ENCODE peak calls at places on chromosomes 5 and 9, in five cellular contexts. F, C, S, U and J are unnamed samples. For H3K9me3 and H3K4me1, the result is how much of the 10 kb centered on the place peaks cover.

GRCh38 chr9:125743687-125744428 is 3.3 kb upstream of the PBX3 start:
- DNase-seq in F (no peak), C (no peak), S (no peak), U (no peak), J (no peak)

GRCh38 chr5:13662646-13663045 is 281.8 kb downstream of the DNAH5 start:
- DNase-seq in F (no peak), C (no peak), S (peak), U (no peak), J (no peak)

GRCh38 chr9:105445203-105445881 is 2.5 kb upstream of the FSD1L start:
- DNase-seq in F (no peak), C (no peak), S (no peak), U (no peak), J (no peak)

GRCh38 chr9:28177142-28177541 is 603.9 kb upstream of the C9orf72 start:
- DNase-seq in F (no peak), C (no peak), S (no peak), U (no peak), J (no peak)

GRCh38 chr5:59587489-59588337 is 305.8 kb downstream of the PDE4D start:
- DNase-seq in F (no peak), C (no peak), S (peak), U (peak), J (no peak)

GRCh38 chr5:146762830-146763229 is 115.7 kb downstream of the PPP2R2B start:
- DNase-seq in F (no peak), C (no peak), S (no peak), U (no peak), J (no peak)

GRCh38 chr5:128199104-128199503 is 115.5 kb downstream of the SLC12A2 start:
- DNase-seq in F (no peak), C (no peak), S (peak), U (peak), J (no peak)

GRCh38 chr5:73387630-73388370 is 60.8 kb downstream of the FOXD1 start:
- DNase-seq in F (peak), C (no peak), S (no peak), U (peak), J (no peak)

GRCh38 chr9:70594546-70594945 is 180.1 kb upstream of the KLF9 start:
- DNase-seq in F (no peak), C (no peak), S (no peak), U (peak), J (no peak)

GRCh38 chr5:133048993-133049725 is 2.7 kb upstream of the HSPA4 start:
- DNase-seq in F (no peak), C (no peak), S (no peak), U (no peak), J (no peak)

GRCh38 chr5:179319123-179319522 is 26.1 kb downstream of the ADAMTS2 start:
- DNase-seq in F (no peak), C (no peak), S (no peak), U (no peak), J (no peak)

GRCh38 chr9:20940447-20941176 is 90.8 kb downstream of the HACD4 start:
- DNase-seq in F (no peak), C (no peak), S (no peak), U (no peak), J (no peak)

GRCh38 chr5:138138949-138139775 is at the start of gene NME5:
- DNase-seq in F (no peak), C (no peak), S (peak), U (peak), J (no peak)

GRCh38 chr9:121651295-121652036 is at the start of gene DAB2IP:
- DNase-seq in F (no peak), C (no peak), S (peak), U (peak), J (no peak)

GRCh38 chr9:133874061-133874638 is 118.0 kb downstream of the VAV2 start:
- DNase-seq in F (no peak), C (no peak), S (peak), U (no peak), J (no peak)

GRCh38 chr5:83547156-83547555 is 75.6 kb downstream of the VCAN start:
- DNase-seq in F (no peak), C (no peak), S (no peak), U (no peak), J (no peak)

GRCh38 chr5:174744896-174745295 is 20.5 kb downstream of the MSX2 start:
- DNase-seq in F (no peak), C (no peak), S (no peak), U (no peak), J (no peak)

GRCh38 chr5:37034955-37035354 is 158.4 kb downstream of the NIPBL start:
- DNase-seq in F (no peak), C (no peak), S (no peak), U (no peak), J (no peak)

GRCh38 chr9:117704597-117704996 is 394 bp downstream of the TLR4 start:
- DNase-seq in F (no peak), C (no peak), S (no peak), U (no peak), J (no peak)

GRCh38 chr9:5554254-5554653 is 43.9 kb downstream of the PDCD1LG2 start:
- DNase-seq in F (no peak), C (no peak), S (no peak), U (no peak), J (no peak)

GRCh38 chr5:148905541-148905940 is 79.1 kb downstream of the ADRB2 start:
- DNase-seq in F (no peak), C (no peak), S (no peak), U (no peak), J (no peak)

GRCh38 chr9:136080716-136081112 is 14.4 kb downstream of the NACC2 start:
- DNase-seq in F (no peak), C (no peak), S (no peak), U (no peak), J (no peak)

GRCh38 chr9:97851450-97851883 is 1.6 kb upstream of the FOXE1 start:
- DNase-seq in F (no peak), C (no peak), S (no peak), U (no peak), J (no peak)

GRCh38 chr5:31537856-31538255 is 5.8 kb downstream of the C5orf22 start:
- DNase-seq in F (no peak), C (no peak), S (no peak), U (no peak), J (no peak)

GRCh38 chr9:136105398-136106135 is 10.5 kb upstream of the NACC2 start:
- DNase-seq in F (no peak), C (no peak), S (no peak), U (peak), J (no peak)

GRCh38 chr5:113167985-113168384 is 191.4 kb downstream of the DCP2 start:
- DNase-seq in F (no peak), C (no peak), S (no peak), U (no peak), J (no peak)

GRCh38 chr5:59609501-59610265 is 283.8 kb downstream of the PDE4D start:
- DNase-seq in F (no peak), C (no peak), S (no peak), U (peak), J (no peak)

GRCh38 chr5:42514759-42515158 is 91.5 kb downstream of the GHR start:
- DNase-seq in F (no peak), C (no peak), S (peak), U (no peak), J (no peak)

DNA sequence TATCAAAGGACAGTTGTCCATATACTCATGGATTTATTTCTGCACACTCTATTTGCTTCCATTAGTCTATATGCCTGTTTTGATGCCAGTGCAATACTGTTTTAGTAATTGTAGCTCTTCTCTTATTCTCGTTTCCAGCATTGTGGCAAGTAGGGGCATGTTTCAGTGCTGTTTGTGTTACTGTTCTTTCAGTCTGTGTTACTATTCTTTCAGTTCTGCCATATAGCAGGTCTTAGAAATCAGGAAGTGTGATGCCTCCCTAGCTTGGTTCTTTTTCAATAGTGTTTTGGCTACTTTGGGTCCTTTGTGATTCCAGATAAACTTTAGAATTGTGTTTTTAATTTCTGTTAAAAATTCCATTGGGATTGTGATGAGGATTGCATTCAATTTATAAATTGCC is 180.5 kb upstream of the PTPRD start:
- DNase-seq in F (no peak), C (no peak), S (no peak), U (no peak), J (no peak)
- H3K9me3 ChIP-seq in F (under half), C (under half), S (under half), U (under half), J (under half)

GRCh38 chr5:140338918-140339317 is 7.5 kb downstream of the HBEGF start:
- DNase-seq in F (no peak), C (no peak), S (no peak), U (no peak), J (no peak)

GRCh38 chr5:140338336-140338735 is 8.1 kb downstream of the HBEGF start:
- DNase-seq in F (no peak), C (no peak), S (peak), U (no peak), J (no peak)

GRCh38 chr5:140337880-140338279 is 8.5 kb downstream of the HBEGF start:
- DNase-seq in F (no peak), C (no peak), S (no peak), U (no peak), J (no peak)

GRCh38 chr5:140340605-140341004 is 5.8 kb downstream of the HBEGF start:
- DNase-seq in F (no peak), C (no peak), S (peak), U (no peak), J (no peak)

DNA sequence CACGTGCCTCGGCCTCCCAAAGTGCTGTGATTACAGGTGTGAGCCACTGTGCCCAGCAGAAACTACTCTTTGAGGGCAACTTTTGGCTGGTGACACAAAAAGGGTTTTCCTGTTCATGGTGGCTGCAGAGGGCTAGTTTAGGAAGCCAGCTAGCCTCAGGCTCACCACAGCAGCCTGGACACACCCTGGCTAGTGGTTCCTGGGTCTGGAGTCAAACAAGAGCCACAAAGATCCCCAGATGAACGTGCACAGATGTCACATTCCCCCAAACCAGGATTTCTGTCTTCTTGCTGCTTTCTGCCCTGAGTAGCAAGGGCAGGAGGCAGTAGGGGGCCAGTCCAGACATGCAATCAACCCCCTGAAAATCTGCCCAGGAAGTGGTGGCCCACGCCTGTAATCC is 6.8 kb downstream of the HBEGF start:
- DNase-seq in F (no peak), C (no peak), S (no peak), U (no peak), J (no peak)
- H3K4me1 ChIP-seq in F (under half), C (half or more), S (half or more), U (under half), J (under half)

DNA sequence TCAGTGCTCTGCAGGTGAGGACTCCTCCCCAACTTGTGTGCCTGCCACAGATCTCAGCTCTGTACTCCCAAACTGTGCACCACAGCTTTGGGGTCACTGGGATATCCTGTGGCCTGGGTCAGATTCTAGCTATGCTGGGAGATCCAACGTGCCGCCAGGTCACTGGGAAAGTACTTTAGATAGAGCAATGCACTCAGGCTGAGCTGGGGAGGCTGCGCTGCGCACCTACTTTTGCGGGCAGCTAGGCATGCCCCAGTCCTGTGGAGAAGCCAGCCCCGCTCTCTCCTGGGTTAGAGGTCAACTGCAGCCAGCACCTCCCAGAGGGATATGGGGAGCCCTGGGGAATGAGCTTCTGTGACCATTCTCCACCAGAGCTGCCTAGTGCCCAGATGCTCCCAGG is 552.1 kb upstream of the CDH9 start:
- DNase-seq in F (no peak), C (peak), S (no peak), U (no peak), J (no peak)
- H3K9me3 ChIP-seq in F (under half), C (under half), S (under half), U (under half), J (under half)

DNA sequence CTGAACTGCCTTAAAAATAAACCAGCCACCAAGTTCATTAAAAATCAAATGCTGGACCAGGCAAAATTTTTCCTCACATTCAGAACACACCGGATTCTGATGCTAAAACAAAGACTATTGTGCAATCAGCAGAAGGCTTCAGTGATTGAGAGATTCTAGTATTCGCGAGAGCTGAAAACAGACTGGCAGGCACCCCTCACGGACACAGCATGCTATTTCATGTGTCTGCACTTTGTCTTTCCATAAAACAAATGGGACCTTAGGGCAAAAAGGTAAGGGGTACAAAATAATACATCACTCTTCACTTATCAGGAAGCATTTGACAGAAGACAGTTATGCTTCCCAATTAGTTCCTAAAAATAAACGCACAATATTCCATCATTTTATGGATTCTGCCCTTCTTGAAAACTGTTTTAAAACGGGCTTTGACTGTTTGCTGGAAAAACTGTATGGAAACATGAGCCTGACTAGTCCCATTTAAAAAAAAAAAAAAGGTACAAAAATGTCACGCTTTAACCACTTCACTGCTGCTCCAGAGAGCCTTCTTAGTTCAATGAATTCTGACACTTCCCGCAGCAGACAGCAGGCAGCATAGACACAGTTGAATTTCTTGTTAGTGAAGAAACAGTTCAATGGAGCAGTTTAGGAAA is 99.3 kb downstream of the MED27 start:
- DNase-seq in F (no peak), C (no peak), S (no peak), U (no peak), J (no peak)
- H3K4me1 ChIP-seq in F (under half), C (under half), S (under half), U (under half), J (under half)